ENCODE peak calls at places on chromosomes 7 and 10, in seven cellular contexts. Z is PC-9, N is SJSA1, T is thoracic aorta, R is mesenchymal stem cell, W is GM12878, G is ovary. D is an unnamed sample. For H3K9me3 and H3K4me1, the result is how much of the 10 kb centered on the place peaks cover.

GRCh38 chr10:18501198-18501597 is 150.2 kb downstream of the NSUN6 start:
- DNase-seq in Z (no peak), N (peak), T (no peak), R (no peak), W (peak), G (no peak), D (no peak)

GRCh38 chr7:44385384-44386138 is 60.2 kb upstream of the CAMK2B start:
- DNase-seq in Z (no peak), N (no peak), T (no peak), R (peak), W (no peak), G (no peak), D (peak)

GRCh38 chr7:16084875-16085274 is 336.5 kb downstream of the CRPPA start:
- DNase-seq in Z (no peak), N (no peak), T (no peak), R (no peak), W (no peak), G (no peak), D (no peak)

GRCh38 chr10:19970707-19971106 is 154.5 kb downstream of the PLXDC2 start:
- DNase-seq in Z (no peak), N (no peak), T (no peak), R (no peak), W (no peak), G (no peak), D (no peak)

GRCh38 chr7:13933536-13933935 is 55.9 kb downstream of the ETV1 start:
- DNase-seq in Z (no peak), N (no peak), T (no peak), R (no peak), W (no peak), G (no peak), D (no peak)

GRCh38 chr10:116002735-116003134 is 270.3 kb downstream of the GFRA1 start:
- DNase-seq in Z (no peak), N (no peak), T (no peak), R (no peak), W (no peak), G (no peak), D (no peak)

GRCh38 chr7:46054290-46054689 is 133.2 kb upstream of the IGFBP3 start:
- DNase-seq in Z (no peak), N (no peak), T (no peak), R (peak), W (no peak), G (no peak), D (no peak)

GRCh38 chr10:112524637-112525036 is 77.6 kb downstream of the VTI1A start:
- DNase-seq in Z (no peak), N (no peak), T (no peak), R (no peak), W (no peak), G (no peak), D (no peak)

GRCh38 chr10:29987471-29987870 is 71.9 kb downstream of the JCAD start:
- DNase-seq in Z (no peak), N (peak), T (no peak), R (peak), W (no peak), G (no peak), D (no peak)

GRCh38 chr10:109982123-109982522 is 25.7 kb upstream of the ADD3 start:
- DNase-seq in Z (no peak), N (no peak), T (no peak), R (no peak), W (no peak), G (no peak), D (no peak)

GRCh38 chr7:100983451-100984187 is 14.3 kb downstream of the MUC12 start:
- DNase-seq in Z (peak), N (no peak), T (no peak), R (peak), W (no peak), G (no peak), D (no peak)

GRCh38 chr7:38682602-38683001 is 51.4 kb upstream of the AMPH start:
- DNase-seq in Z (no peak), N (no peak), T (no peak), R (no peak), W (no peak), G (no peak), D (no peak)

GRCh38 chr10:129972966-129973673 is 9.0 kb upstream of the EBF3 start:
- DNase-seq in Z (no peak), N (no peak), T (no peak), R (no peak), W (no peak), G (no peak), D (no peak)

GRCh38 chr10:93573051-93573909 is 6.8 kb downstream of the FFAR4 start:
- DNase-seq in Z (no peak), N (no peak), T (no peak), R (no peak), W (no peak), G (no peak), D (no peak)

DNA sequence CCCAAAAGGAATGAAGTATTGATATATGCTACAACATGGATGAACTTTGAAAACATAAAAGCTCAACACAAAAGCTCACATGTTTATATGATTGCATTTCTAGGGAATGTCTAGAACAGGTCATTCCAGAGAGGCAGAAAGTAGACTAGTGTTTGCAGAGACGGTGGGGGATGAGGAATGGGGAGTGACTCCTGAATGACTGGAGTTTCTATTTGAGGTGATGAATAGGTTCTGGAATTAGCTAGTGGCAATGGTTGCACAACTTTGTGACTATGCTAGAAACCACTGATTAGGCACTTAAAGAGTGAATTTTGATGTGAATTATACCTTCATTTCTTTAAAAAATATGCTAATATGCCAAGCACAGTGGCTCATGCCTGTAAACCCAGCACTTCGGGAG is 6.9 kb downstream of the KPNA7 start:
- DNase-seq in Z (peak), N (peak), T (no peak), R (peak), W (no peak), G (no peak), D (no peak)
- H3K9me3 ChIP-seq in Z (under half), N (under half), T (under half), R (under half), W (under half), G (under half), D (under half)

DNA sequence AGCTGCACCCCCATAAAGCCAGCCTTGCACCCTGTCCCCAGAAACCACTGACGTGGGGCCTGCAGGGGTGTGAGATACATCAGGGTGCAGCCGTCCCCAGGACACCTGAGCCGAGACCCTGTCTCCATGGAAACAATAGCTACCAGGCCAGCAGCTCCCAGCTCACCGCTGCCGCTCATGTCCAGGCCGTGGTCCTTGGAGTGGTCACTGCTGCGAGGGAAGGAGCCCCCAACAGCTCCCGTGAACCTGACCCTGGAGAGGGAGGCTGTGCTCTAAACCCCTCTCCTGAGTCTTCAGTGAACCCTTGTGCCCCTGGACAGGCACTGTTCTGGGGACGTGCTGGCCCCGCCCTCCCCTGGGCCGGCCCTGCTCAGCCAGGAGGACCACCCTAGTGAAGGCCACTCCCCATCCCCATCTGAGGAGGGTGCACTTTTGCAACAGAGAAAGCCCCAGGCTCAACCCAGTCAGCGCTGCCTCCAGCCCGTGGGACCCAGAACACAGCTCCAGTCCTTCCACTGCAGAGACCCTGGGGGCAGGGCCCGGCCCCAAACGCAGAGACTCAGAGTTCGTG is 19.6 kb upstream of the INPP5A start:
- DNase-seq in Z (no peak), N (peak), T (no peak), R (peak), W (no peak), G (peak), D (no peak)
- H3K4me1 ChIP-seq in Z (under half), N (under half), T (half or more), R (under half), W (under half), G (under half), D (under half)

DNA sequence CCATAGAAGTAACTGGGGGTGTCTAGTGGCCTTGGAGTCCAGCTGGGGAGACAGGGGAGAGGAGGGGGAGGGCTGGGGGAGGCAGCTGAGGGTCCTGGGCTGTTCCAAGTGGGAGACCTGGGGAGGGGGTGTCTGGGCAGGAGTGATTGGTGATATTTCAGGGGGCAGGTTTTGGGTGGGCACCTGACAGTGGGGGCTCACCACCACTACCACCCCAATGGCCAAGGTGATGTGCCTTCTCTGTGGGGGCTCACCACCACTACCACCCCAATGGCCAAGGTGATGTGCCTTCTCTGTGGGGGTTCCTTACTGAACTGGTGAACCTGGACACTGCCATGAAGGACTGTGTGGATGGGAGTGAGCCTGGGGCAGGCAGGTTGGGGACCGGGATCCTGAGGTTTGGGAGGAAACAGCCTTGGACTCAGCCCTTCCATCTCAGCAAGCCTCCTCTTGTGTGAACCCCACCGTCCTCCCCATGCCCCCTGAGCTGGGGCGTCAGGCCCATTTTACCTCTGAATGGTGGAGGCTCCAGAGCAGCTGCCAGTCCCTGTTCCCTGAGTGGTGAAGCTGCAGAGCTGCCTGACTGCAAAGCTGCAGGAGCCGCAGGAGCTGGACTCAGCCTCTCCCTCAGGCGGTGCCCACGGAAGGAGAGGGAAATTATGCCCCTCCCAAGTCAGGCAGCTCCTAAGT is 50.6 kb upstream of the ZNF716 start:
- DNase-seq in Z (no peak), N (no peak), T (no peak), R (no peak), W (no peak), G (no peak), D (no peak)
- H3K9me3 ChIP-seq in Z (under half), N (under half), T (under half), R (under half), W (under half), G (under half), D (under half)

GRCh38 chr10:50416181-50416824 is 165.0 kb upstream of the ASAH2 start:
- DNase-seq in Z (peak), N (peak), T (no peak), R (no peak), W (no peak), G (no peak), D (no peak)

GRCh38 chr10:50415292-50415691 is 164.0 kb upstream of the ASAH2 start:
- DNase-seq in Z (no peak), N (no peak), T (no peak), R (no peak), W (no peak), G (no peak), D (no peak)

GRCh38 chr10:50417906-50418697 is 166.8 kb upstream of the ASAH2 start:
- DNase-seq in Z (peak), N (peak), T (peak), R (peak), W (peak), G (peak), D (peak)

GRCh38 chr10:50417486-50417905 is 166.2 kb upstream of the ASAH2 start:
- DNase-seq in Z (no peak), N (peak), T (no peak), R (no peak), W (no peak), G (no peak), D (no peak)

GRCh38 chr10:50416885-50417284 is 165.6 kb upstream of the ASAH2 start:
- DNase-seq in Z (peak), N (no peak), T (no peak), R (no peak), W (no peak), G (no peak), D (no peak)
- H3K4me1 ChIP-seq in Z (half or more), N (under half), T (under half), R (under half), W (under half), G (under half), D (under half)

DNA sequence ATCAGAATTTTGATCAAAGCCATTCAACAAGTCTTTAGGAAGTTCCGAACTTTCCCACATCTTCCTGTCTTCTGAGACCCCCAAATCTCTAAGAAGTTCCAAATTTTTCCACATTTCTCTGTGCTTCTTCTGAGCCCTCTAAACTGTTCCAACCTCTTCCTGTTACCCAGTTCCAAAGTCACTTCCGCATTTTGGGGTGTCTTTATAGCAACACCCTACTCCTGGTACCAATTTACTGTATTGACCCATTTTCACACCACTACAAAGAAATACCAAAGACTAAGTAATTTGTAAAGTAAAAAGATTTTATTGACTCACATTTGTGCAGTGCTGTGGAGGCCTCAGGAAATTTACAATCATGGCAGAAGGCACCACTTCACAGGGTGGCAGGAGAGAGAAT is 385.8 kb upstream of the GHITM start:
- DNase-seq in Z (no peak), N (no peak), T (no peak), R (no peak), W (no peak), G (no peak), D (no peak)
- H3K9me3 ChIP-seq in Z (under half), N (under half), T (under half), R (half or more), W (under half), G (under half), D (under half)

GRCh38 chr10:118939216-118940007 is 90.1 kb upstream of the NANOS1 start:
- DNase-seq in Z (no peak), N (no peak), T (no peak), R (no peak), W (no peak), G (no peak), D (no peak)
- H3K4me1 ChIP-seq in Z (under half), N (under half), T (under half), R (under half), W (under half), G (under half), D (under half)

GRCh38 chr10:7170626-7171322 is 240.1 kb downstream of the SFMBT2 start:
- DNase-seq in Z (no peak), N (no peak), T (no peak), R (no peak), W (no peak), G (no peak), D (no peak)
- H3K9me3 ChIP-seq in Z (under half), N (under half), T (under half), R (under half), W (under half), G (under half), D (under half)